ENCODE peak calls at places on chromosome 19, in seven cellular contexts. O is cardiac muscle cell; M is RWPE1; A is astrocyte; F is CD8-positive, alpha-beta T cell; G is H9; V is epithelial cell of esophagus. I is an unnamed sample.

GRCh38 chr19:1799695-1800342 is 12.3 kb downstream of the ATP8B3 start:
- DNase-seq in O (no peak), F (no peak), G (no peak), A (no peak), M (no peak), V (no peak), I (no peak)

GRCh38 chr19:54391589-54392061 is 23.6 kb upstream of the TTYH1 start:
- DNase-seq in V (no peak), F (no peak), A (no peak), G (peak), O (no peak), M (no peak), I (no peak)

GRCh38 chr19:44845612-44846454 is at the start of gene NECTIN2:
- DNase-seq in F (peak), M (peak), O (peak), A (peak), V (peak), G (peak), I (peak)

GRCh38 chr19:41883463-41883820 is 458 bp downstream of the ARHGEF1 start:
- DNase-seq in O (no peak), F (no peak), M (no peak), A (no peak), G (no peak), V (no peak), I (no peak)

GRCh38 chr19:57348136-57348535 is 2.9 kb upstream of the ZNF304 start:
- DNase-seq in V (peak), G (no peak), M (no peak), O (peak), A (peak), F (no peak), I (no peak)

GRCh38 chr19:17095141-17095919 is 19.8 kb downstream of the MYO9B start:
- DNase-seq in V (no peak), M (no peak), F (no peak), A (peak), G (no peak), O (peak), I (no peak)

GRCh38 chr19:55018633-55019032 is 19.4 kb downstream of the GP6 start:
- DNase-seq in O (no peak), A (no peak), V (no peak), M (no peak), F (no peak), G (no peak), I (no peak)

GRCh38 chr19:34120846-34121639 is 51.3 kb upstream of the LSM14A start:
- DNase-seq in F (peak), A (peak), G (peak), V (peak), O (peak), M (peak), I (no peak)

GRCh38 chr19:56699552-56699951 is 28.0 kb upstream of the ZNF835 start:
- DNase-seq in G (no peak), F (no peak), M (no peak), V (no peak), O (no peak), A (no peak), I (no peak)

GRCh38 chr19:14650161-14650560 is 24.5 kb downstream of the ADGRE3 start:
- DNase-seq in V (no peak), A (no peak), G (no peak), M (no peak), O (no peak), F (no peak), I (no peak)

GRCh38 chr19:47063874-47064273 is 15.4 kb upstream of the TMEM160 start:
- DNase-seq in G (peak), F (no peak), M (no peak), V (no peak), A (no peak), O (no peak), I (no peak)

GRCh38 chr19:54136086-54136863 is 1.3 kb upstream of the CNOT3 start:
- DNase-seq in O (no peak), A (no peak), F (no peak), V (peak), M (no peak), G (no peak), I (no peak)

GRCh38 chr19:1780272-1780957 is 27.1 kb downstream of the ONECUT3 start:
- DNase-seq in A (no peak), O (peak), M (no peak), V (no peak), G (no peak), F (no peak), I (no peak)

GRCh38 chr19:41588497-41589209 is 12.7 kb downstream of the CEACAM21 start:
- DNase-seq in F (peak), G (no peak), M (peak), O (peak), V (peak), A (peak), I (no peak)

GRCh38 chr19:11338164-11338563 is 1.3 kb downstream of the RAB3D start:
- DNase-seq in G (no peak), M (no peak), F (no peak), A (no peak), V (no peak), O (no peak), I (no peak)

GRCh38 chr19:5128251-5128931 is 159.5 kb downstream of the KDM4B start:
- DNase-seq in A (peak), M (no peak), G (no peak), V (no peak), O (peak), F (no peak), I (peak)

GRCh38 chr19:33102893-33103292 is 21.9 kb downstream of the GPATCH1 start:
- DNase-seq in F (no peak), O (no peak), G (no peak), V (no peak), M (no peak), A (no peak), I (no peak)
- TF ChIP-seq CTCF in F (no peak), O (no peak), G (no peak), V (no peak), M (no peak), A (no peak), I (no peak)

DNA sequence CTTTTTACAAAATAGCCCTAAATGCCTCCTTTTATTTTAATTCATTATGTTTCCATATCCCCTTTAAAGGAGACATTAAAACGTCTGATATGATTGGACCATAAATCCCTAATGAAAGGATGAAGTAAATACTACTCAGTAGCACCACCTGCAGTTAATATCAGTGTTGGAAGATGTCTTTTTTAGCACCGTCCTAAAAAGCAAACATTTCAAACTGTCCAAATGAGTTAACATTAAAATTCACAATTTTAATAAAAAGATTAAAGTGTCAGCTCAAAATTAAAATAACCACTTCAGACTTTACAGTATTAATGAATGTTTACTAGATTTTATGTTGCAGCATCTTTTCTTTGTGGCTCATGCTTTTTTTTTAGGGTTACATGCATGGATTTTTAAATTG is 12.3 kb downstream of the ZNF507 start:
- DNase-seq in M (no peak), A (no peak), O (peak), G (no peak), V (no peak), F (no peak), I (no peak)
- TF ChIP-seq CTCF in M (peak), A (peak), O (peak), G (peak), V (no peak), F (no peak), I (peak)

DNA sequence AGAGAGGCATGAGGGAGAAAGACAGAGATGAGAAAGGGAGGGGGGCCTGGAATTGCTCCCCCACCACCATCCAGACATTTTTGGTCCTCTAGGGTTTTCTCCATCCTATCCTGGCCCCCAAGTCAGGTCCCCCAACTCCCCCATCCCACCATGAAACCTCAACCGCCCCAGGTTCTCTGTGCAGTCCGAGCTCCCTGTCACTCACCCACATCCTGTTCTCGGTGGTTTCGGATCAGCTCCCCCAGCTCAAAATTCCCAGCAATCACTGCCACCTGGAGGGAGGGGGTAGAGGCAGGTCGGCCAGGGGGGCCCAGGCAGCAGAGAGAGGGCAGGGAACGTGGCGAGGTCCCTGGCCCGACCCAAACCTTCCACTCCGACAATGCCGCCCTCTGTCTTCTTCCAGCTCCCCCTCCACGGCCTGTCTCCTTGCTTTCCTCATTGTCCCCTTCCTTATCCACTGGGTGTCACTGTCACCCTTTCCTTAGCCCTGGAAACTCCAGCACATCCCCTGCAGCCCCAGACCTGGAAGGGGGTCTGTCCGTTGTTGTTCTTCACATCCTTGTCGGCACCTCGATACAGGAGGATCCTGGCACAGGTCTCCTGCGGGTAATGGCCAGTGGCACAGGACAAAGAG is 15.6 kb downstream of the SHANK1 start:
- DNase-seq in G (peak), A (no peak), O (peak), V (no peak), M (no peak), F (no peak), I (no peak)
- TF ChIP-seq CTCF in G (peak), A (no peak), O (no peak), V (no peak), M (no peak), F (no peak), I (no peak)

GRCh38 chr19:12956446-12957388 is at the start of gene GADD45GIP1:
- DNase-seq in V (peak), G (peak), F (peak), M (peak), O (peak), A (peak), I (peak)
- TF ChIP-seq CTCF in V (no peak), G (no peak), F (no peak), M (no peak), O (no peak), A (no peak), I (no peak)